ENCODE peak calls at places on chromosomes 2 and 18, in nine cellular contexts. One of them, this sample, is unnamed.

GRCh38 chr2:37569986-37570688 is 101.3 kb downstream of the CDC42EP3 start:
- DNase-seq in brain microvascular endothelial cell: peak; percentile 45
- DNase-seq in Peyer's patch: no peak
- DNase-seq in right cardiac atrium: no peak
- DNase-seq in AG04450: no peak
- DNase-seq in omental fat pad: no peak
- DNase-seq in AML-193: no peak
- DNase-seq in NCI-H1092 treated with DMSO at 0.1 percent for 48 hours: no peak
- DNase-seq in HEK293T: no peak
- DNase-seq in this sample: no peak

GRCh38 chr2:54106631-54107454 is 8.6 kb upstream of the ACYP2 start:
- DNase-seq in NCI-H1092 treated with DMSO at 0.1 percent for 48 hours: peak; percentile 29
- DNase-seq in omental fat pad: no peak
- DNase-seq in Peyer's patch: no peak
- DNase-seq in AG04450: no peak
- DNase-seq in AML-193: peak; percentile 57
- DNase-seq in right cardiac atrium: no peak
- DNase-seq in brain microvascular endothelial cell: peak; percentile 61
- DNase-seq in HEK293T: peak; percentile 53
- DNase-seq in this sample: no peak

GRCh38 chr2:15733867-15734765 is 142.4 kb downstream of the DDX1 start:
- DNase-seq in NCI-H1092 treated with DMSO at 0.1 percent for 48 hours: no peak
- DNase-seq in brain microvascular endothelial cell: peak; percentile 18
- DNase-seq in omental fat pad: no peak
- DNase-seq in AG04450: no peak
- DNase-seq in Peyer's patch: no peak
- DNase-seq in HEK293T: no peak
- DNase-seq in AML-193: no peak
- DNase-seq in right cardiac atrium: no peak
- DNase-seq in this sample: no peak

GRCh38 chr2:81060971-81061370 is 756.4 kb upstream of the LRRTM1 start:
- DNase-seq in brain microvascular endothelial cell: no peak
- DNase-seq in HEK293T: no peak
- DNase-seq in omental fat pad: no peak
- DNase-seq in NCI-H1092 treated with DMSO at 0.1 percent for 48 hours: no peak
- DNase-seq in Peyer's patch: no peak
- DNase-seq in AML-193: no peak
- DNase-seq in AG04450: no peak
- DNase-seq in right cardiac atrium: no peak
- DNase-seq in this sample: no peak

GRCh38 chr18:475202-475624 is 25.3 kb downstream of the COLEC12 start:
- DNase-seq in Peyer's patch: no peak
- DNase-seq in right cardiac atrium: peak; percentile 64
- DNase-seq in brain microvascular endothelial cell: peak; percentile 58
- DNase-seq in NCI-H1092 treated with DMSO at 0.1 percent for 48 hours: no peak
- DNase-seq in AG04450: no peak
- DNase-seq in AML-193: no peak
- DNase-seq in HEK293T: no peak
- DNase-seq in omental fat pad: no peak
- DNase-seq in this sample: peak; percentile 68

GRCh38 chr2:52112141-52112540 is 1080.2 kb upstream of the NRXN1 start:
- DNase-seq in right cardiac atrium: no peak
- DNase-seq in omental fat pad: no peak
- DNase-seq in HEK293T: no peak
- DNase-seq in brain microvascular endothelial cell: no peak
- DNase-seq in Peyer's patch: no peak
- DNase-seq in AML-193: no peak
- DNase-seq in AG04450: no peak
- DNase-seq in NCI-H1092 treated with DMSO at 0.1 percent for 48 hours: no peak
- DNase-seq in this sample: no peak

GRCh38 chr2:207600211-207600610 is 25.0 kb downstream of the METTL21A start:
- DNase-seq in AG04450: no peak
- DNase-seq in brain microvascular endothelial cell: no peak
- DNase-seq in Peyer's patch: no peak
- DNase-seq in right cardiac atrium: no peak
- DNase-seq in NCI-H1092 treated with DMSO at 0.1 percent for 48 hours: no peak
- DNase-seq in HEK293T: no peak
- DNase-seq in omental fat pad: no peak
- DNase-seq in AML-193: no peak
- DNase-seq in this sample: no peak

GRCh38 chr2:143700865-143701264 is 571.6 kb downstream of the ARHGAP15 start:
- DNase-seq in Peyer's patch: no peak
- DNase-seq in omental fat pad: no peak
- DNase-seq in right cardiac atrium: no peak
- DNase-seq in brain microvascular endothelial cell: no peak
- DNase-seq in AG04450: no peak
- DNase-seq in AML-193: no peak
- DNase-seq in NCI-H1092 treated with DMSO at 0.1 percent for 48 hours: no peak
- DNase-seq in HEK293T: no peak
- DNase-seq in this sample: no peak

GRCh38 chr2:24919100-24919976 is 699 bp downstream of the ADCY3 start:
- DNase-seq in HEK293T: peak; percentile 62
- DNase-seq in omental fat pad: no peak
- DNase-seq in brain microvascular endothelial cell: no peak
- DNase-seq in AML-193: no peak
- DNase-seq in NCI-H1092 treated with DMSO at 0.1 percent for 48 hours: peak; percentile 11
- DNase-seq in right cardiac atrium: no peak
- DNase-seq in Peyer's patch: peak; percentile 63
- DNase-seq in AG04450: no peak
- DNase-seq in this sample: no peak

GRCh38 chr2:178194600-178195389 is 483 bp downstream of the OSBPL6 start:
- DNase-seq in AG04450: no peak
- DNase-seq in HEK293T: peak; percentile 66
- DNase-seq in omental fat pad: no peak
- DNase-seq in NCI-H1092 treated with DMSO at 0.1 percent for 48 hours: peak; percentile 43
- DNase-seq in right cardiac atrium: peak; percentile 75
- DNase-seq in brain microvascular endothelial cell: peak; percentile 54
- DNase-seq in AML-193: no peak
- DNase-seq in Peyer's patch: peak; percentile 67
- DNase-seq in this sample: peak; percentile 70

GRCh38 chr2:120738786-120739771 is 3.4 kb downstream of the GLI2 start:
- DNase-seq in Peyer's patch: no peak
- DNase-seq in AML-193: no peak
- DNase-seq in NCI-H1092 treated with DMSO at 0.1 percent for 48 hours: no peak
- DNase-seq in brain microvascular endothelial cell: no peak
- DNase-seq in right cardiac atrium: no peak
- DNase-seq in omental fat pad: no peak
- DNase-seq in HEK293T: no peak
- DNase-seq in AG04450: no peak
- DNase-seq in this sample: no peak

GRCh38 chr2:240626531-240627300 is 1.4 kb downstream of the GPR35 start:
- DNase-seq in right cardiac atrium: peak; percentile 65
- DNase-seq in omental fat pad: no peak
- DNase-seq in AG04450: no peak
- DNase-seq in NCI-H1092 treated with DMSO at 0.1 percent for 48 hours: no peak
- DNase-seq in Peyer's patch: peak; percentile 48
- DNase-seq in brain microvascular endothelial cell: no peak
- DNase-seq in HEK293T: no peak
- DNase-seq in AML-193: peak; percentile 39
- DNase-seq in this sample: peak; percentile 66

GRCh38 chr2:236209996-236210395 is 41.8 kb upstream of the GBX2 start:
- DNase-seq in omental fat pad: no peak
- DNase-seq in brain microvascular endothelial cell: no peak
- DNase-seq in AG04450: no peak
- DNase-seq in Peyer's patch: no peak
- DNase-seq in HEK293T: no peak
- DNase-seq in NCI-H1092 treated with DMSO at 0.1 percent for 48 hours: no peak
- DNase-seq in right cardiac atrium: no peak
- DNase-seq in AML-193: no peak
- DNase-seq in this sample: no peak

GRCh38 chr2:138780908-138781307 is 718 bp upstream of the NXPH2 start:
- DNase-seq in omental fat pad: no peak
- DNase-seq in HEK293T: no peak
- DNase-seq in brain microvascular endothelial cell: no peak
- DNase-seq in Peyer's patch: no peak
- DNase-seq in AML-193: no peak
- DNase-seq in NCI-H1092 treated with DMSO at 0.1 percent for 48 hours: no peak
- DNase-seq in right cardiac atrium: no peak
- DNase-seq in AG04450: no peak
- DNase-seq in this sample: no peak

GRCh38 chr2:71498261-71498701 is 44.9 kb downstream of the DYSF start:
- DNase-seq in NCI-H1092 treated with DMSO at 0.1 percent for 48 hours: no peak
- DNase-seq in HEK293T: no peak
- DNase-seq in AML-193: no peak
- DNase-seq in omental fat pad: no peak
- DNase-seq in AG04450: peak; percentile 26
- DNase-seq in Peyer's patch: no peak
- DNase-seq in right cardiac atrium: no peak
- DNase-seq in brain microvascular endothelial cell: peak; percentile 98
- DNase-seq in this sample: peak; percentile 33

GRCh38 chr2:31997653-31998052 is 13.2 kb downstream of the MEMO1 start:
- DNase-seq in right cardiac atrium: no peak
- DNase-seq in brain microvascular endothelial cell: no peak
- DNase-seq in HEK293T: no peak
- DNase-seq in NCI-H1092 treated with DMSO at 0.1 percent for 48 hours: no peak
- DNase-seq in Peyer's patch: no peak
- DNase-seq in AML-193: no peak
- DNase-seq in AG04450: no peak
- DNase-seq in omental fat pad: no peak
- DNase-seq in this sample: no peak

GRCh38 chr2:190336420-190336819 is 7.0 kb upstream of the INPP1 start:
- DNase-seq in AML-193: no peak
- DNase-seq in brain microvascular endothelial cell: no peak
- DNase-seq in NCI-H1092 treated with DMSO at 0.1 percent for 48 hours: no peak
- DNase-seq in omental fat pad: no peak
- DNase-seq in Peyer's patch: no peak
- DNase-seq in right cardiac atrium: no peak
- DNase-seq in AG04450: no peak
- DNase-seq in HEK293T: no peak
- DNase-seq in this sample: no peak